ENCODE peak calls at places on chromosomes 11 and 22, in seven cellular contexts. X is left ventricle myocardium inferior, C is PC-3, L is GM23338, O is tibial artery, H is mesenchymal stem cell, P is psoas muscle. S is an unnamed sample. For H3K36me3, the result is how much of the 10 kb centered on the place peaks cover.

GRCh38 chr11:57134284-57134683 is 47.5 kb upstream of the LRRC55 start:
- DNase-seq in X (no peak), C (no peak), L (no peak), O (no peak), H (no peak), P (no peak), S (no peak)

GRCh38 chr11:65417702-65418430 is 4.7 kb upstream of the NEAT1 start:
- DNase-seq in X (peak), C (peak), L (no peak), O (peak), H (peak), P (peak), S (no peak)

GRCh38 chr11:9386901-9387300 is 2.4 kb downstream of the IPO7 start:
- DNase-seq in X (no peak), C (no peak), L (no peak), O (no peak), H (peak), P (no peak), S (no peak)

GRCh38 chr11:128717581-128717980 is 23.7 kb downstream of the FLI1 start:
- DNase-seq in X (no peak), C (no peak), L (no peak), O (no peak), H (no peak), P (no peak), S (no peak)

GRCh38 chr11:124865181-124865901 is at the start of gene ROBO3:
- DNase-seq in X (no peak), C (no peak), L (peak), O (no peak), H (peak), P (no peak), S (no peak)

GRCh38 chr11:121244861-121245260 is 47.7 kb upstream of the SC5D start:
- DNase-seq in X (no peak), C (peak), L (no peak), O (no peak), H (no peak), P (no peak), S (no peak)

GRCh38 chr11:83813296-83813695 is 527.1 kb upstream of the CCDC90B start:
- DNase-seq in X (no peak), C (no peak), L (no peak), O (no peak), H (no peak), P (no peak), S (no peak)

GRCh38 chr11:65770951-65771567 is 9.7 kb downstream of the AP5B1 start:
- DNase-seq in X (no peak), C (no peak), L (no peak), O (no peak), H (no peak), P (no peak), S (no peak)

GRCh38 chr22:45254789-45255261 is 14.1 kb upstream of the KIAA0930 start:
- DNase-seq in X (no peak), C (peak), L (no peak), O (no peak), H (no peak), P (no peak), S (no peak)

GRCh38 chr11:107849791-107850190 is 8.8 kb downstream of the SLC35F2 start:
- DNase-seq in X (no peak), C (peak), L (no peak), O (no peak), H (no peak), P (no peak), S (no peak)

GRCh38 chr22:28750471-28750881 is 8.6 kb downstream of the HSCB start:
- DNase-seq in X (no peak), C (peak), L (no peak), O (no peak), H (no peak), P (no peak), S (no peak)

GRCh38 chr22:25086902-25087282 is 112.8 kb upstream of the CRYBB3 start:
- DNase-seq in X (no peak), C (no peak), L (no peak), O (no peak), H (no peak), P (no peak), S (no peak)

GRCh38 chr22:23613193-23613973 is 18.7 kb downstream of the DRICH1 start:
- DNase-seq in X (no peak), C (no peak), L (no peak), O (no peak), H (no peak), P (no peak), S (no peak)

GRCh38 chr11:75317446-75318122 is 33.9 kb downstream of the ARRB1 start:
- DNase-seq in X (no peak), C (no peak), L (no peak), O (no peak), H (no peak), P (peak), S (no peak)

GRCh38 chr11:66489636-66490035 is 9.4 kb downstream of the DPP3 start:
- DNase-seq in X (no peak), C (no peak), L (no peak), O (no peak), H (no peak), P (peak), S (no peak)

GRCh38 chr22:48079505-48080295 is 1317.2 kb downstream of the TBC1D22A start:
- DNase-seq in X (no peak), C (no peak), L (no peak), O (no peak), H (no peak), P (no peak), S (no peak)

GRCh38 chr11:9726313-9727022 is 62.6 kb downstream of the SWAP70 start:
- DNase-seq in X (no peak), C (peak), L (no peak), O (no peak), H (peak), P (no peak), S (no peak)

GRCh38 chr11:76574406-76574805 is 96.1 kb downstream of the LRRC32 start:
- DNase-seq in X (no peak), C (no peak), L (no peak), O (no peak), H (peak), P (no peak), S (no peak)

GRCh38 chr22:37165940-37166674 is 16.4 kb upstream of the IL2RB start:
- DNase-seq in X (peak), C (no peak), L (no peak), O (no peak), H (no peak), P (peak), S (no peak)

GRCh38 chr22:33274214-33274828 is 216.1 kb upstream of the SYN3 start:
- DNase-seq in X (no peak), C (no peak), L (peak), O (peak), H (no peak), P (no peak), S (no peak)

GRCh38 chr11:69217276-69218105 is 61.8 kb downstream of the SMIM38 start:
- DNase-seq in X (no peak), C (no peak), L (no peak), O (peak), H (no peak), P (no peak), S (no peak)

GRCh38 chr22:20949698-20950183 is 17.3 kb upstream of the AIFM3 start:
- DNase-seq in X (no peak), C (no peak), L (no peak), O (no peak), H (no peak), P (no peak), S (no peak)
- H3K36me3 ChIP-seq in X (under half), C (under half), L (under half), O (half or more), H (half or more), P (under half), S (under half)

GRCh38 chr11:120212926-120213325 is 2.1 kb downstream of the OAF start:
- DNase-seq in X (no peak), C (peak), L (no peak), O (no peak), H (peak), P (no peak), S (no peak)
- H3K4me3 ChIP-seq in X (peak), C (peak), L (peak), O (no peak), H (peak), P (peak), S (no peak)

DNA sequence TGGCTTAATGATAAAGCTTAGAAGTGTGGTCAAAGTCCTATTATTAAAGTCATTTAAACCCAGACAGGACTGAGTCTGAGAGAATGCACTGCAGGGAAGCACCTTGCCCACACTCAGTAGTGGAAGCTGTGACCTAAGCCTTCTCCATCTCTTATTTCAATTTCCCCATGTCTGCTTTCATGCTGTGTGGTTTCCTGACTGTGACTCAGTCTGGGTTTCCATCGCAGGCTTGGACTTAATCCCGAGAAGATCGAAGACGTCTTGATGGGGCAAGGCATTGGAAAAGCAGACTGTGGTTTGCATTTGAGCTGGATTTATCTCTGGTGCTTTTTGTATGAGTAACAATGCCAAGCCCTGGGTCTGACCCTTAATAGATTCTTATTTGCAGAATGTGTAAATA is 238.9 kb downstream of the NTM start:
- DNase-seq in X (no peak), C (no peak), L (no peak), O (no peak), H (peak), P (no peak), S (no peak)
- H3K27ac ChIP-seq in X (no peak), C (no peak), L (no peak), O (no peak), H (no peak), P (no peak), S (no peak)

GRCh38 chr22:20116376-20116950 is 559 bp downstream of the RANBP1 start:
- DNase-seq in X (peak), C (no peak), L (peak), O (no peak), H (no peak), P (peak), S (no peak)
- H3K36me3 ChIP-seq in X (half or more), C (under half), L (under half), O (half or more), H (half or more), P (half or more), S (under half)

DNA sequence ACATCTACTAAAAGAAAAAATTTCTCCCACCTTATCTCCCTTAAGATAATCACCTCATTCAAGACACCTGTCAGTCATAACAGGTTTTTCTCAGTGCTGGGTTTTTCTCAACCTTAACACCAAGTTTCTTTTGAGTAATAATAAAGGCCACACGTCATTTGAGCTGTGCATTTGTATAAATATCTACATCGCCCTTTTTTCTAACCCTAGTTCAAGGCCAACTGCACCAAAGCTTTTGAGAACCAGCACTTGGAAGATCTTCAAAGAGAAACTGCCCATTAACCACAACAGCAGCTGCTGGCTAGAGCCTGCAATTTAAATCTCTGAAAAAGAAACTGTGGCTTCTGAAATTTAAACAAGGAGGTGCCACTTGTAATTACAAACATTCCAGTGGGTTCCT is 6.9 kb downstream of the CADM1 start:
- DNase-seq in X (no peak), C (no peak), L (no peak), O (no peak), H (peak), P (no peak), S (no peak)
- H3K4me3 ChIP-seq in X (no peak), C (no peak), L (no peak), O (no peak), H (no peak), P (no peak), S (no peak)

DNA sequence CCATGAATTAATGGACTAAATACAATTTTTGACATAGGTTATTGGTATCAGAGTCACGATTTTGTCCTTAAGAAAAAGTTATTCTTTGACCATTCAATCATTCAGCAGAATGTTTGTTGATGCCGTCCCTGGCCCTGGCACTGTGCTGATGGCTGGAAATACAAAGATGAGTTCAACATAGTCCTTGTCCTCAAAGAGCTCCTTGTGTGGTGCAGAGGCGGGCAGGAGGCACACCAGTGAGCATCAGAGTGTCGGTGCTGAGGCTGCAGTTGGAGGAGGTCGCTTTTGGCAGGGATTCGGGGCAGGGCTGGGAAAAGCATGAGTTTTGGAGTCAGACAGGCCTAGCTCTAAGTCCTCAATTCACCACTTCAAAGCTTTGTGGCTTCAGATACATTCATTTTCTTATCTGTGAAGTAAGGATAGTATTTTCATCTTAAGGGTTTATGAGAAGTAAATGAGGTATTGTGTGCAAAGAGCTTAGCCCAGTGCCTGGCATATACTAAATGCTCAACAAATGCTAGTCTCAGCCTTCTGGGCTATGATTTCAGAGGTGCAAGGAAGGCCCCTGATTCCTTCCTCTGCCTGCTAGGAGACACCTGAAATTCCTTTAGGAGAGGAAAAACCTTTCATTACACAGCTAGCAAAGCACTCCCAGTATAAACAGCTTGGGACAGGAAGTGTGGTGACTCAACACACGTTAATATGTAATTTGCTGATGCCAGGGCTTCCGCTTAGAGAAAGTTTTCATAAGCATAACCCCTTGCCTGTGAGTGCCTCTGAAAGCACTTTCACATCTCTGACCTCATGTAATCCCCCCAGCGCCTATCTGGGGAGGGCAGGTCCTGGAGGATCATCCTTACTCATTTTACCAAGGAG is 113.8 kb downstream of the NECTIN1 start:
- DNase-seq in X (no peak), C (peak), L (no peak), O (no peak), H (peak), P (no peak), S (no peak)
- H3K27ac ChIP-seq in X (no peak), C (peak), L (no peak), O (no peak), H (peak), P (no peak), S (no peak)